ENCODE peak calls at places on chromosomes 6 and 20, in eight cellular contexts. W is tibial nerve, O is lung, X is DND-41, V is prostate gland, U is K562, K is transverse colon, N is brain microvascular endothelial cell. I is an unnamed sample. For H3K27me3, the result is how much of the 10 kb centered on the place peaks cover.

GRCh38 chr20:12053348-12053747 is 135.7 kb downstream of the BTBD3 start:
- DNase-seq in W (no peak), O (no peak), X (no peak), V (no peak), U (no peak), K (no peak), N (peak), I (no peak)

GRCh38 chr6:135092724-135093123 is 38.1 kb upstream of the HBS1L start:
- DNase-seq in W (no peak), O (no peak), X (no peak), V (no peak), U (no peak), K (no peak), N (no peak), I (no peak)

GRCh38 chr6:38153511-38153910 is 334.0 kb downstream of the ZFAND3 start:
- DNase-seq in W (no peak), O (no peak), X (no peak), V (no peak), U (no peak), K (no peak), N (no peak), I (no peak)

GRCh38 chr6:105001906-105002305 is 45.0 kb downstream of the LIN28B start:
- DNase-seq in W (no peak), O (no peak), X (no peak), V (no peak), U (no peak), K (no peak), N (no peak), I (no peak)

GRCh38 chr20:43040427-43040826 is 149.3 kb downstream of the PTPRT start:
- DNase-seq in W (no peak), O (no peak), X (peak), V (no peak), U (peak), K (no peak), N (no peak), I (no peak)

GRCh38 chr6:17703256-17703694 is 3.5 kb downstream of the NUP153 start:
- DNase-seq in W (no peak), O (no peak), X (no peak), V (no peak), U (peak), K (no peak), N (peak), I (no peak)

GRCh38 chr6:18471232-18471964 is 84.2 kb downstream of the RNF144B start:
- DNase-seq in W (no peak), O (no peak), X (no peak), V (no peak), U (no peak), K (no peak), N (no peak), I (no peak)

GRCh38 chr6:75449625-75450206 is 43.9 kb downstream of the FILIP1 start:
- DNase-seq in W (no peak), O (no peak), X (no peak), V (no peak), U (no peak), K (no peak), N (no peak), I (no peak)

GRCh38 chr6:31573239-31574105 is 1.4 kb downstream of the LTA start:
- DNase-seq in W (no peak), O (no peak), X (no peak), V (no peak), U (no peak), K (no peak), N (no peak), I (no peak)

GRCh38 chr20:63640086-63640485 is 13.1 kb downstream of the STMN3 start:
- DNase-seq in W (no peak), O (no peak), X (no peak), V (no peak), U (no peak), K (no peak), N (no peak), I (no peak)

GRCh38 chr6:156427345-156427744 is 349.8 kb upstream of the ARID1B start:
- DNase-seq in W (peak), O (peak), X (no peak), V (no peak), U (no peak), K (peak), N (peak), I (no peak)

GRCh38 chr6:142696689-142697088 is 248.3 kb downstream of the HIVEP2 start:
- DNase-seq in W (no peak), O (peak), X (no peak), V (peak), U (no peak), K (peak), N (no peak), I (no peak)

GRCh38 chr6:163709693-163710092 is 295.2 kb downstream of the QKI start:
- DNase-seq in W (no peak), O (no peak), X (no peak), V (no peak), U (no peak), K (no peak), N (no peak), I (no peak)

GRCh38 chr20:16514145-16514544 is 59.1 kb downstream of the KIF16B start:
- DNase-seq in W (no peak), O (no peak), X (no peak), V (no peak), U (no peak), K (no peak), N (no peak), I (no peak)

GRCh38 chr6:165987483-165988305 is 180.0 kb downstream of the TBXT start:
- DNase-seq in W (no peak), O (no peak), X (peak), V (no peak), U (no peak), K (peak), N (peak), I (no peak)

GRCh38 chr6:165986647-165987482 is 180.8 kb downstream of the TBXT start:
- DNase-seq in W (no peak), O (no peak), X (peak), V (no peak), U (no peak), K (no peak), N (no peak), I (no peak)

GRCh38 chr6:165988757-165989456 is 178.7 kb downstream of the TBXT start:
- DNase-seq in W (no peak), O (no peak), X (no peak), V (no peak), U (no peak), K (no peak), N (no peak), I (no peak)

GRCh38 chr6:165990216-165990615 is 177.4 kb downstream of the TBXT start:
- DNase-seq in W (no peak), O (no peak), X (no peak), V (no peak), U (no peak), K (no peak), N (no peak), I (no peak)

DNA sequence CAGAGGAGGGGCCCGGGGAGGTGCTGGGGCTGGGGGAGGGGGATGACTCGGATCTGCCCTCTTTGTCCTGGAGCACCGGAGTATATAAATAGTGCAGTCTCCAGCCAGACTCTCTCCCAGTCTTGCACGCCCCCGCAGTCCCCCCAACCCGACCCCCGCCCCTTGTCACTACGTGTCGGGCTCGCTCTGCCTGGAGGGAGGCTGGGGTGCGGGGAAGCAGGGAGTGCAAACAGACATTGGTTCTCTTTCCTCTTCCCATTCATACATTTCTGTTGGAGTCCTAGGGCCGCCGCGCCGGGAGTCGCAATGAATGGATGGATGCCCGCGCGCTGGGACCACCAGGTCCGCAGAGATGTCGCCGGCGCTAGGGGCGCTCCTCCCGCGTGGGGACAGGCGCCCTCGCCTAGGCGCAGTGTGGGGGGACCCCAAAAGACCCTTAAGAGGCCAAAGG is 179.3 kb downstream of the TBXT start:
- DNase-seq in W (no peak), O (no peak), X (no peak), V (no peak), U (no peak), K (no peak), N (no peak), I (no peak)
- H3K27me3 ChIP-seq in W (under half), O (under half), X (under half), V (under half), U (under half), K (under half), N (under half), I (under half)

GRCh38 chr20:19056909-19057308 is 155.5 kb upstream of the SLC24A3 start:
- DNase-seq in W (no peak), O (no peak), X (no peak), V (no peak), U (no peak), K (no peak), N (no peak), I (no peak)
- TF ChIP-seq CTCF in W (no peak), O (no peak), X (peak), V (no peak), U (peak), K (no peak), N (no peak), I (no peak)

DNA sequence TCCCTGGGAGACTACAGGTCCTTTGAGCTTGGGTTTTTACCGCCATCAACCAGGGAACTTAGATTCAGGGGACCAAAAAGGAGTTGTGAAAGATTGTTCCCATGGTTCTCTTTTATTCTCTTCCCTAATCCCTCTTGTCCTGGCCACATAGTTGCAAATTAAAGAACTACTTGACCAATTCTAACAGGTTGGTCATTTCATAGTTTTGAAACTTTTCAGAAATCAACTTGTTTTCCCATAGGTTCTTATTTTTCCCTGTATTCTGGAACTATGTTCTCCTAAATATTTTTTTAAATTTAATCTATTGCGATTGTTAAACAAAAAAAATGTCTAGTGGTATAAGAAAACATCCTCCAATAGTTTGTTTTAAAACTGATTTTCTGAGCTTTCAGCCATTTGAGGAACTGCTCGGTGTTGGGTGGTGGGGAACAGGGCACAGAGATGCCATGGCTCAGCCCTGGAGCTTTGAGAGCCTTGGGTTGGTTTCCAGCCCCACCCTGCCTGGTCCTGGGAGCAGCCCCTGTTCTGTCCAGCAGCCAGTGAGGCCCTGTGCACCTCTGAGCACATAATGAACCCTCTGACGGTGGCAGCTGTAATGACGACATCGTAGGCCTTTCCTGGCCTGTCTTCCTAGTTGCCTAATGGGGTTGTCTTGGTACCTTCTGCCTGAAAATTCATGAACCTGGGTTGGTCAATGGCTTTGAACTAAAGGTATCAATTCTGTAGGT is 53.5 kb downstream of the TBC1D7 start:
- DNase-seq in W (no peak), O (no peak), X (no peak), V (no peak), U (peak), K (no peak), N (no peak), I (no peak)
- H3K27ac ChIP-seq in W (peak), O (no peak), X (no peak), V (no peak), U (peak), K (peak), N (no peak), I (peak)

DNA sequence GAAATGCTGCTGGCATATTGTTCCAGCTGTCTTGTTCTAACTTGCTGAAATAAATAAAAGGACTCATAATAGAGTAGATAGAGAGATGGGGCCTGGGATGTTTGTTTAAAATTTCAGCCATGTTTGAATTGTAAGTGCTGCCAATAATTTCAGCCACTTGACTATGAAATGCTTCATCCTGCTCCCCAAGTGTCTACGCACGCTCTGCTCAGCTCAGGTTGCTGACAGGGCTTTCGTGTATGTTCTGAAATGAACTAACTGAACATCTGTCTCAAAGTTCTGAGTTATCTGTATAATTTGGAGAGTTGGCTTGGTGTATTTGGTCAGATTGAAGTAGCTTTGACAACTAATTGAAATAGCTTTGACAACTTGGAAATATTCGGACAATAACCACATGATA is 387.8 kb downstream of the BMP2 start:
- DNase-seq in W (no peak), O (no peak), X (no peak), V (no peak), U (no peak), K (no peak), N (no peak), I (no peak)
- H3K27me3 ChIP-seq in W (under half), O (under half), X (under half), V (under half), U (under half), K (under half), N (under half), I (under half)

DNA sequence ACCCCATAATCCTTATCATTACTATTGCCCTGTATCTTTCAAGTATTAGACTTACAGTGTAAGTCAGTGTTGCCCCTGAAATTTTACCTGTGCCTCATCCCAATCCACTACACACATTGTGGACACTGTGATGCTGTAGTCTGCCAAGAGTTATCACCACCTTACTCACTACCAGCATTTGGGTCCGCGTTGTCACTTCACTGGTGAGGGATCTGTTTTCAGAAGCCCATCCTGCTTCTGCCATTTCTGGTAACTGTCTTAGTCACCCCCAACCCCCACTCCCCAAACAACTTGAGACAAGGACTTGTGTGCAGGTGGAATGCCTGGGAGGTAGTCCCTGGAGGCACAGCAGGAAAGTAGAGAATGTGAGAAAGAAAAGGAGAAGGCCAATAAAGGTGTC is 6.0 kb upstream of the RAB44 start:
- DNase-seq in W (no peak), O (no peak), X (no peak), V (no peak), U (no peak), K (no peak), N (no peak), I (no peak)
- TF ChIP-seq CTCF in W (no peak), O (no peak), X (no peak), V (no peak), U (no peak), K (no peak), N (no peak), I (no peak)

GRCh38 chr20:24702501-24703283 is 233.3 kb downstream of the SYNDIG1 start:
- DNase-seq in W (no peak), O (peak), X (no peak), V (no peak), U (no peak), K (no peak), N (no peak), I (no peak)

GRCh38 chr20:24703284-24703610 is 233.8 kb downstream of the SYNDIG1 start:
- DNase-seq in W (no peak), O (no peak), X (no peak), V (no peak), U (no peak), K (no peak), N (no peak), I (no peak)

GRCh38 chr20:24700166-24700860 is 230.9 kb downstream of the SYNDIG1 start:
- DNase-seq in W (no peak), O (peak), X (peak), V (no peak), U (no peak), K (no peak), N (no peak), I (no peak)

GRCh38 chr20:24701027-24701426 is 231.6 kb downstream of the SYNDIG1 start:
- DNase-seq in W (no peak), O (no peak), X (no peak), V (no peak), U (no peak), K (no peak), N (no peak), I (no peak)

GRCh38 chr20:24701668-24702067 is 232.2 kb downstream of the SYNDIG1 start:
- DNase-seq in W (no peak), O (no peak), X (no peak), V (no peak), U (no peak), K (no peak), N (no peak), I (no peak)
- H3K27ac ChIP-seq in W (no peak), O (no peak), X (no peak), V (no peak), U (no peak), K (no peak), N (no peak), I (no peak)

GRCh38 chr6:84052204-84052882 is 18.8 kb downstream of the MRAP2 start:
- DNase-seq in W (peak), O (no peak), X (no peak), V (peak), U (peak), K (no peak), N (peak), I (no peak)
- H3K27me3 ChIP-seq in W (under half), O (under half), X (under half), V (under half), U (under half), K (under half), N (under half), I (under half)

GRCh38 chr20:47230811-47231256 is 125.7 kb downstream of the ZMYND8 start:
- DNase-seq in W (no peak), O (no peak), X (no peak), V (no peak), U (no peak), K (no peak), N (peak), I (no peak)
- TF ChIP-seq CTCF in W (no peak), O (no peak), X (no peak), V (no peak), U (no peak), K (no peak), N (no peak), I (no peak)

GRCh38 chr20:62590301-62591121 is 51.8 kb upstream of the SLCO4A1 start:
- DNase-seq in W (no peak), O (no peak), X (no peak), V (no peak), U (no peak), K (no peak), N (peak), I (no peak)

GRCh38 chr20:62589720-62590119 is 52.6 kb upstream of the SLCO4A1 start:
- DNase-seq in W (no peak), O (no peak), X (no peak), V (no peak), U (no peak), K (no peak), N (no peak), I (no peak)

GRCh38 chr20:62588458-62589149 is 53.7 kb upstream of the SLCO4A1 start:
- DNase-seq in W (no peak), O (no peak), X (no peak), V (no peak), U (no peak), K (no peak), N (no peak), I (no peak)

GRCh38 chr20:62587757-62588402 is 54.4 kb upstream of the SLCO4A1 start:
- DNase-seq in W (no peak), O (no peak), X (peak), V (no peak), U (peak), K (no peak), N (no peak), I (no peak)

DNA sequence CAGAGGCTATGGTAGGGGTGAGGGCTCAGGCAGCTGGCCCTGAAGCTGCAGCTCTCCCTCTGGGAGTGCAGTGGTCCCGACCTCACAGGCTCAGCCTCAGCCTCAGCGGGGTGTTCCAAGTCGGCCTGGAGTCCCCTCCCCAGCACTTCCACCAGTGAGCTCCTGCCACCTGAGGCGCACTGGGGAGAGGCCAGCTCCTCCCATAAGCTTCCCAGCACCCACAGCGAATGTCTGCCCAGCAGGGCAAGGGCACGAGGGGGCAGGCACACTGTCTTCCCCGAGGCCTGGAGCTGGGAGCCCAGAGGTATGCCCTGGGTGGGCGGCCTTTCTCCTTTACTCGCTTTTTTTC is 53.2 kb upstream of the SLCO4A1 start:
- DNase-seq in W (no peak), O (no peak), X (no peak), V (no peak), U (no peak), K (no peak), N (no peak), I (no peak)
- H3K27ac ChIP-seq in W (no peak), O (no peak), X (no peak), V (no peak), U (no peak), K (no peak), N (no peak), I (no peak)

GRCh38 chr20:47265984-47266383 is 90.5 kb downstream of the ZMYND8 start:
- DNase-seq in W (no peak), O (no peak), X (no peak), V (no peak), U (no peak), K (no peak), N (no peak), I (no peak)
- H3K27me3 ChIP-seq in W (under half), O (under half), X (under half), V (under half), U (under half), K (under half), N (under half), I (under half)